ENCODE peak calls at places on chromosomes 13 and 19, in six cellular contexts. M, X, W, Y, I and N are unnamed samples.

GRCh38 chr19:56147307-56147706 is 6.2 kb downstream of the ZNF444 start:
- DNase-seq in Y (no peak), M (no peak), I (no peak), X (no peak), W (no peak), N (no peak)

GRCh38 chr19:43697295-43697694 is 18.6 kb upstream of the IRGC start:
- DNase-seq in I (no peak), Y (no peak), W (no peak), M (no peak), X (no peak), N (no peak)

GRCh38 chr13:22050951-22051563 is 380.2 kb downstream of the FGF9 start:
- DNase-seq in W (no peak), X (no peak), Y (no peak), I (no peak), M (no peak), N (no peak)

GRCh38 chr19:10748924-10749434 is 31.1 kb downstream of the DNM2 start:
- DNase-seq in M (peak; percentile 51), Y (peak; percentile 77), I (peak; percentile 94), W (peak; percentile 22), X (no peak), N (peak; percentile 79)

GRCh38 chr13:42968906-42969305 is 23.1 kb downstream of the EPSTI1 start:
- DNase-seq in W (no peak), Y (no peak), I (no peak), X (no peak), M (no peak), N (no peak)

GRCh38 chr19:50327013-50327412 is 2.2 kb downstream of the KCNC3 start:
- DNase-seq in Y (no peak), M (no peak), X (no peak), I (no peak), W (no peak), N (no peak)

GRCh38 chr19:4432918-4433506 is 24.6 kb downstream of the UBXN6 start:
- DNase-seq in I (no peak), W (no peak), M (no peak), Y (no peak), X (no peak), N (no peak)

GRCh38 chr13:67224148-67224846 is 5.8 kb downstream of the PCDH9 start:
- DNase-seq in I (peak; percentile 56), X (no peak), W (peak; percentile 88), Y (peak; percentile 65), M (peak; percentile 24), N (peak; percentile 72)

GRCh38 chr13:35472308-35473008 is 4.0 kb downstream of the MAB21L1 start:
- DNase-seq in I (no peak), W (no peak), X (no peak), M (no peak), Y (no peak), N (no peak)

GRCh38 chr19:6362024-6362344 is 653 bp downstream of the CLPP start:
- DNase-seq in Y (no peak), M (no peak), X (no peak), W (no peak), I (no peak), N (no peak)

GRCh38 chr13:37039908-37040307 is 19.6 kb downstream of the SUPT20H start:
- DNase-seq in Y (peak; percentile 3), X (no peak), W (no peak), M (no peak), I (no peak), N (no peak)

GRCh38 chr13:19062019-19062646 is 119.5 kb downstream of the TUBA3C start:
- DNase-seq in M (no peak), I (no peak), Y (no peak), X (no peak), W (no peak), N (no peak)

GRCh38 chr13:73040479-73040878 is 18.3 kb upstream of the KLF5 start:
- DNase-seq in Y (no peak), W (no peak), I (peak; percentile 13), X (no peak), M (peak; percentile 40), N (no peak)

GRCh38 chr13:105069106-105069505 is 1466.4 kb downstream of the EFNB2 start:
- DNase-seq in Y (no peak), I (no peak), W (no peak), X (no peak), M (no peak), N (no peak)

GRCh38 chr13:76890036-76890435 is 3.8 kb upstream of the KCTD12 start:
- DNase-seq in W (no peak), Y (no peak), M (no peak), I (no peak), X (no peak), N (no peak)

GRCh38 chr13:105642511-105642958 is 892.9 kb downstream of the EFNB2 start:
- DNase-seq in Y (no peak), X (no peak), M (peak; percentile 13), I (no peak), W (no peak), N (no peak)

GRCh38 chr13:51687928-51688714 is 103.9 kb downstream of the WDFY2 start:
- DNase-seq in W (no peak), Y (no peak), X (no peak), M (no peak), I (peak; percentile 32), N (no peak)

GRCh38 chr19:34974631-34975030 is 10.6 kb upstream of the ZNF792 start:
- DNase-seq in X (no peak), I (no peak), M (no peak), W (no peak), Y (no peak), N (no peak)

GRCh38 chr19:22052644-22053013 is 345 bp downstream of the ZNF257 start:
- DNase-seq in M (no peak), W (no peak), I (no peak), Y (peak; percentile 4), X (no peak), N (no peak)

GRCh38 chr13:114063545-114064515 is 68.6 kb downstream of the RASA3 start:
- DNase-seq in M (no peak), W (no peak), X (no peak), I (no peak), Y (peak; percentile 24), N (peak; percentile 68)

GRCh38 chr13:53004605-53005004 is 24.0 kb upstream of the OLFM4 start:
- DNase-seq in W (no peak), I (no peak), Y (no peak), M (no peak), X (no peak), N (no peak)

GRCh38 chr13:75907044-75907443 is 270.9 kb downstream of the LMO7 start:
- DNase-seq in W (no peak), M (no peak), I (no peak), X (no peak), Y (no peak), N (no peak)

GRCh38 chr13:97341135-97341534 is 92.8 kb upstream of the RAP2A start:
- DNase-seq in W (no peak), Y (no peak), M (no peak), I (no peak), X (no peak), N (no peak)

GRCh38 chr19:54871713-54872112 is 2.3 kb upstream of the FCAR start:
- DNase-seq in Y (no peak), W (no peak), X (no peak), I (no peak), M (no peak), N (no peak)

GRCh38 chr19:5156231-5156986 is 184.2 kb downstream of the PTPRS start:
- DNase-seq in Y (no peak), M (no peak), X (no peak), I (no peak), W (no peak), N (no peak)

DNA sequence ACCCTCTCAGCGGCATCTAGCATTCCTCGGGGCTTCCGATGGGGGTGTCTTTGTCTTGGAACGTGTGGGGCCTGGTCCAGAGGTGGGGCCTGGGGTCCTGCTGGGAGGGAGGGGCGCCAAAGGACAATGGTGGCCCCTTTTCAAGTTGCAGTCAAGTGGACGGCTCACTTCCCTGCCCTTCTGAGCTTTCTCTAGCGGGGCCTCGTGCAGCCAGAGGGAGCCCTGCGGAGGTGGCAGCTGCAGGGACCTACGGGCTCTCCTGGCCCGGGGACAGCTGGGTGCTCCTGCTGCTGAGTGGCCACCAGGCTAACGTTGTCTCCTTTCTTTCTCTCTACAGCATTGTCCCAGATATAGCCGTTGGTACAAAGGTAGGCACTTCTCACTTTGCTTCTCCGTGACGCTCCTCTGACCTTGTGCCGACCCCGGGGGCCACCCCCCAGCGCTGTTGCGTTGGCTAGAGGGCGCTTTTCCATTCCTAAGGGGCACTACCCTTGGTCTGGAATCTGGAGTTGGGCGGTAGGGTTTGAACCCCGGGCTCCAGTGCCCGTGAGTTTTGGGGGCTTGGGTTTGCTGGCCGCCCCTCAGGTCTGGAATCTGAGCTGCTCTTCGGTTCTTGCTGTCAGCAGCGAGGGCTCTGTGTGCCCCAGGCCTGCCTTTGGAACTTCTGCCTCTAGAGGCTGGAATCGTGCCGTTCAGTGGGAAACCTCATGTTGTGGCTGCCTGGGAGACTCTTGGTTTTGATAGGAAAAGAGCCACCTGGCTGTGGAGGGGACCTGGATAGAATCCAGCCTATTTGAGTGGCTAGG is 2.0 kb downstream of the PTBP1 start:
- DNase-seq in M (no peak), W (peak; percentile 33), X (no peak), Y (no peak), I (peak; percentile 55), N (peak; percentile 50)
- TF ChIP-seq MYC in M (no peak), W (no peak), X (no peak), Y (no peak), I (no peak), N (no peak)

DNA sequence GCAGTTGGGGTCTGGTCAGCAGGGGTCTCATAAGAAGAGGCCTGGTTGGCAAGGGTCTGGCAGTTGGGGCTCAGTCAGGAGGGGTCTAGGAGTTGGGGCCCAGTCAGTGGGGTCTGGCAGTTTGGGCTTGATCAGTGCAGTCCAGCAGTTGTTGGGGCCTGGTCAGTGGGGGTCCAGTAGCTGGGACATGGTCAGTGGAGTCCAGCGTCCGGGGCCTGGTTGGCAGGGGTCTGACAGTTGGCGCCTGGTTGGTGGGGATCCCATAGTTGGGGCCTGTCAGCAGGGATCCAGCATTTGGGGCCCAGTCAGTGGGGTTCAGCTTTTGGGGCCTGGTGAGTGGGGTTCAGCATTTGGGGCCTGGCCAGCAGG is 60.5 kb upstream of the TPM4 start:
- DNase-seq in X (no peak), M (no peak), I (no peak), Y (no peak), W (no peak), N (no peak)
- TF ChIP-seq MYC in X (no peak), M (no peak), I (no peak), Y (no peak), W (no peak), N (no peak)

GRCh38 chr19:41530761-41531301 is 45.1 kb upstream of the CEACAM21 start:
- DNase-seq in Y (no peak), X (no peak), W (peak; percentile 84), I (no peak), M (no peak), N (peak; percentile 30)
- TF ChIP-seq MYC in Y (no peak), X (no peak), W (no peak), I (no peak), M (no peak), N (no peak)

DNA sequence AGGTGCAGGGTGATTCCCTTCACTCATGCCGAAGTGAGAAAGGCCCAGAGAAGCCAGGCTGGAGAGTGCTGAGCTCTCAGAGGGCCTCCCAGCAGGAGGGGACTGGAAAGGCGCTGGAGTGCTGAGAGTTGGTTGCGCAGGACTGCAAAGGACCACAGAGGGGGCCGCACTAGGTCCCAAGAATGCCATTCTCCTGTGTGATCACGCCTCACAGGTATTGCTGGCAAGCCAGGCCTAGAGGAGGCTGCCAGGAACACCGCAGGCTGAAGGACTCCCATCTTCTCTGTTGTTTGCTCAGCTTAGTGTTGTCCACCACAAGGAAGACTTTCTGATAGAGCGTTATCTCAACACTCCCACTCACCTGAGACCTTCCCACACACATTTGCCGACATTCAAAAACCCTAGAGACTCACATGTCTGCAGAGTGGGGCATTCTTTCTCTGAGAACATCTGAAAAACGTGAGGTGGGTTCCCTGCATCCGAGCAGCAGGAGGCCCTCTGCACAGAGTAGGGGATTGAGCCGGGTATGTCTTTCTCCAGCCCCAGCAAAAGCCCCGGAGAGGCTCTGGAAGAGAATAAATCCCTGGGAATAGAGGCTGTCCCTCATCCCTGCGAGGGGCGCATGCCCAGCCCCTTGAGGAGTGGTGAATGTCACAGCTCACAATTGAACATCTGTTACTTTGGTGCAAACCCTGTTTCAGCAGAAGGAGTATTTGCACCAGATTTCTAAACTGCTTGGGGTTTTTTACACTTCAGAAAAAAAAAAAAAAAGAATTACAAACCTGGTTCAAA is 164.8 kb downstream of the FGF14 start:
- DNase-seq in I (no peak), W (no peak), X (no peak), M (no peak), Y (no peak), N (no peak)
- TF ChIP-seq MYC in I (no peak), W (no peak), X (no peak), M (no peak), Y (no peak), N (no peak)